ENCODE peak calls at places on chromosomes 5 and 9, in six cellular contexts. One of them, this sample, is unnamed.

GRCh38 chr9:88852794-88853193 is 138.5 kb upstream of the S1PR3 start:
- DNase-seq in stimulated activated CD8-positive, alpha-beta memory T cell treated with anti-CD3 and anti-CD28 coated beads, Interleukin-15, amount 100 ng/mL, for 4 hours: no peak
- DNase-seq in cardiac septum: no peak
- DNase-seq in stimulated activated CD4-positive, alpha-beta T cell treated with anti-CD3 and anti-CD28 coated beads, Interleukin-4, amount 100 ng/mL, for 48 hours: no peak
- DNase-seq in activated CD8-positive, alpha-beta memory T cell treated with anti-CD3 and anti-CD28 coated beads for 1 hour: no peak
- DNase-seq in stomach: no peak
- DNase-seq in this sample: peak

GRCh38 chr5:3225201-3225960 is 370.3 kb upstream of the IRX1 start:
- DNase-seq in cardiac septum: no peak
- DNase-seq in stimulated activated CD8-positive, alpha-beta memory T cell treated with anti-CD3 and anti-CD28 coated beads, Interleukin-15, amount 100 ng/mL, for 4 hours: no peak
- DNase-seq in activated CD8-positive, alpha-beta memory T cell treated with anti-CD3 and anti-CD28 coated beads for 1 hour: no peak
- DNase-seq in stimulated activated CD4-positive, alpha-beta T cell treated with anti-CD3 and anti-CD28 coated beads, Interleukin-4, amount 100 ng/mL, for 48 hours: no peak
- DNase-seq in stomach: no peak
- DNase-seq in this sample: no peak

GRCh38 chr9:128555180-128555721 is 2.9 kb downstream of the SPTAN1 start:
- DNase-seq in activated CD8-positive, alpha-beta memory T cell treated with anti-CD3 and anti-CD28 coated beads for 1 hour: no peak
- DNase-seq in stimulated activated CD4-positive, alpha-beta T cell treated with anti-CD3 and anti-CD28 coated beads, Interleukin-4, amount 100 ng/mL, for 48 hours: no peak
- DNase-seq in stomach: no peak
- DNase-seq in cardiac septum: no peak
- DNase-seq in stimulated activated CD8-positive, alpha-beta memory T cell treated with anti-CD3 and anti-CD28 coated beads, Interleukin-15, amount 100 ng/mL, for 4 hours: no peak
- DNase-seq in this sample: peak

GRCh38 chr5:154520861-154521453 is 42.9 kb upstream of the HAND1 start:
- DNase-seq in stimulated activated CD8-positive, alpha-beta memory T cell treated with anti-CD3 and anti-CD28 coated beads, Interleukin-15, amount 100 ng/mL, for 4 hours: no peak
- DNase-seq in cardiac septum: no peak
- DNase-seq in stomach: no peak
- DNase-seq in stimulated activated CD4-positive, alpha-beta T cell treated with anti-CD3 and anti-CD28 coated beads, Interleukin-4, amount 100 ng/mL, for 48 hours: no peak
- DNase-seq in activated CD8-positive, alpha-beta memory T cell treated with anti-CD3 and anti-CD28 coated beads for 1 hour: no peak
- DNase-seq in this sample: no peak

GRCh38 chr9:114366334-114367128 is 21.3 kb downstream of the AKNA start:
- DNase-seq in stimulated activated CD4-positive, alpha-beta T cell treated with anti-CD3 and anti-CD28 coated beads, Interleukin-4, amount 100 ng/mL, for 48 hours: no peak
- DNase-seq in stomach: no peak
- DNase-seq in stimulated activated CD8-positive, alpha-beta memory T cell treated with anti-CD3 and anti-CD28 coated beads, Interleukin-15, amount 100 ng/mL, for 4 hours: no peak
- DNase-seq in activated CD8-positive, alpha-beta memory T cell treated with anti-CD3 and anti-CD28 coated beads for 1 hour: no peak
- DNase-seq in cardiac septum: no peak
- DNase-seq in this sample: peak

GRCh38 chr5:108878756-108879155 is 131.1 kb downstream of the FER start:
- DNase-seq in activated CD8-positive, alpha-beta memory T cell treated with anti-CD3 and anti-CD28 coated beads for 1 hour: no peak
- DNase-seq in stimulated activated CD4-positive, alpha-beta T cell treated with anti-CD3 and anti-CD28 coated beads, Interleukin-4, amount 100 ng/mL, for 48 hours: no peak
- DNase-seq in cardiac septum: no peak
- DNase-seq in stomach: no peak
- DNase-seq in stimulated activated CD8-positive, alpha-beta memory T cell treated with anti-CD3 and anti-CD28 coated beads, Interleukin-15, amount 100 ng/mL, for 4 hours: no peak
- DNase-seq in this sample: no peak

GRCh38 chr9:115058684-115059315 is 59.2 kb downstream of the TNC start:
- DNase-seq in stimulated activated CD8-positive, alpha-beta memory T cell treated with anti-CD3 and anti-CD28 coated beads, Interleukin-15, amount 100 ng/mL, for 4 hours: no peak
- DNase-seq in stimulated activated CD4-positive, alpha-beta T cell treated with anti-CD3 and anti-CD28 coated beads, Interleukin-4, amount 100 ng/mL, for 48 hours: no peak
- DNase-seq in cardiac septum: no peak
- DNase-seq in stomach: no peak
- DNase-seq in activated CD8-positive, alpha-beta memory T cell treated with anti-CD3 and anti-CD28 coated beads for 1 hour: no peak
- DNase-seq in this sample: peak

GRCh38 chr9:31304576-31304975 is 1079.9 kb upstream of the ACO1 start:
- DNase-seq in stimulated activated CD4-positive, alpha-beta T cell treated with anti-CD3 and anti-CD28 coated beads, Interleukin-4, amount 100 ng/mL, for 48 hours: no peak
- DNase-seq in stomach: no peak
- DNase-seq in stimulated activated CD8-positive, alpha-beta memory T cell treated with anti-CD3 and anti-CD28 coated beads, Interleukin-15, amount 100 ng/mL, for 4 hours: no peak
- DNase-seq in cardiac septum: no peak
- DNase-seq in activated CD8-positive, alpha-beta memory T cell treated with anti-CD3 and anti-CD28 coated beads for 1 hour: no peak
- DNase-seq in this sample: peak